ENCODE peak calls at places on chromosomes 4 and X, in seven cellular contexts. P is SK-N-SH, S is K562, J is HCT116, I is H1, U is HepG2, C is GM12878. H is an unnamed sample.

GRCh38 chr4:66123195-66123594 is 452.9 kb upstream of the EPHA5 start:
- DNase-seq in P (no peak), S (no peak), J (no peak), I (no peak), U (no peak), C (no peak), H (no peak)

GRCh38 chr4:40718571-40718970 is 31.2 kb upstream of the NSUN7 start:
- DNase-seq in P (no peak), S (no peak), J (no peak), I (no peak), U (no peak), C (no peak), H (no peak)

GRCh38 chr4:126954537-126955291 is 678.0 kb upstream of the INTU start:
- DNase-seq in P (no peak), S (peak; percentile 41), J (no peak), I (no peak), U (no peak), C (no peak), H (no peak)

GRCh38 chrX:109914114-109914849 is 88.6 kb upstream of the TMEM164 start:
- DNase-seq in P (no peak), S (no peak), J (no peak), I (no peak), U (no peak), C (no peak), H (no peak)

GRCh38 chr4:145909331-145909730 is 29.3 kb downstream of the ZNF827 start:
- DNase-seq in P (peak; percentile 20), S (peak; percentile 55), J (no peak), I (peak; percentile 13), U (no peak), C (no peak), H (peak; percentile 63)

GRCh38 chr4:113094802-113095201 is 45.3 kb downstream of the ANK2 start:
- DNase-seq in P (peak; percentile 37), S (peak; percentile 16), J (peak; percentile 19), I (no peak), U (no peak), C (no peak), H (no peak)

GRCh38 chrX:98379134-98379533 is 1495.4 kb downstream of the RPA4 start:
- DNase-seq in P (no peak), S (no peak), J (no peak), I (no peak), U (peak; percentile 0), C (no peak), H (no peak)

GRCh38 chr4:146134761-146135160 is 40.8 kb upstream of the LSM6 start:
- DNase-seq in P (peak; percentile 18), S (no peak), J (no peak), I (no peak), U (no peak), C (no peak), H (peak; percentile 26)

GRCh38 chr4:13248621-13249298 is 235.4 kb downstream of the RAB28 start:
- DNase-seq in P (peak; percentile 1), S (no peak), J (peak; percentile 8), I (no peak), U (peak; percentile 13), C (no peak), H (peak; percentile 13)

GRCh38 chr4:102627831-102628523 is 126.8 kb downstream of the NFKB1 start:
- DNase-seq in P (no peak), S (no peak), J (peak; percentile 22), I (no peak), U (no peak), C (no peak), H (no peak)

GRCh38 chr4:119034276-119035008 is 101.2 kb upstream of the MYOZ2 start:
- DNase-seq in P (no peak), S (no peak), J (no peak), I (no peak), U (no peak), C (no peak), H (peak; percentile 16)

GRCh38 chrX:2897311-2897689 is 31.8 kb downstream of the ARSD start:
- DNase-seq in P (no peak), S (no peak), J (no peak), I (no peak), U (no peak), C (no peak), H (no peak)

GRCh38 chr4:137510866-137511265 is 21.4 kb downstream of the PCDH18 start:
- DNase-seq in P (no peak), S (no peak), J (peak; percentile 62), I (no peak), U (no peak), C (no peak), H (no peak)

GRCh38 chr4:47831026-47831689 is 6.7 kb downstream of the CORIN start:
- DNase-seq in P (no peak), S (no peak), J (no peak), I (no peak), U (no peak), C (no peak), H (peak; percentile 5)

GRCh38 chr4:52968696-52969095 is 106.6 kb downstream of the RASL11B start:
- DNase-seq in P (no peak), S (no peak), J (no peak), I (no peak), U (no peak), C (no peak), H (no peak)

GRCh38 chrX:22060451-22060940 is 28.4 kb downstream of the PHEX start:
- DNase-seq in P (no peak), S (no peak), J (no peak), I (no peak), U (no peak), C (no peak), H (no peak)

GRCh38 chr4:89813197-89813596 is 23.8 kb downstream of the SNCA start:
- DNase-seq in P (no peak), S (no peak), J (no peak), I (no peak), U (no peak), C (no peak), H (no peak)

GRCh38 chr4:104519588-104519987 is 24.9 kb upstream of the CXXC4 start:
- DNase-seq in P (no peak), S (no peak), J (no peak), I (no peak), U (no peak), C (peak; percentile 28), H (no peak)

GRCh38 chrX:149312097-149312496 is 193.0 kb downstream of the IDS start:
- DNase-seq in P (no peak), S (no peak), J (no peak), I (no peak), U (no peak), C (no peak), H (no peak)

GRCh38 chrX:149314031-149314430 is 191.1 kb downstream of the IDS start:
- DNase-seq in P (no peak), S (no peak), J (no peak), I (no peak), U (no peak), C (no peak), H (no peak)

GRCh38 chrX:149312936-149313432 is 192.1 kb downstream of the IDS start:
- DNase-seq in P (no peak), S (no peak), J (no peak), I (no peak), U (no peak), C (no peak), H (no peak)
- TF ChIP-seq JUND in P (no peak), S (no peak), J (no peak), I (no peak), U (no peak), C (no peak), H (no peak)

DNA sequence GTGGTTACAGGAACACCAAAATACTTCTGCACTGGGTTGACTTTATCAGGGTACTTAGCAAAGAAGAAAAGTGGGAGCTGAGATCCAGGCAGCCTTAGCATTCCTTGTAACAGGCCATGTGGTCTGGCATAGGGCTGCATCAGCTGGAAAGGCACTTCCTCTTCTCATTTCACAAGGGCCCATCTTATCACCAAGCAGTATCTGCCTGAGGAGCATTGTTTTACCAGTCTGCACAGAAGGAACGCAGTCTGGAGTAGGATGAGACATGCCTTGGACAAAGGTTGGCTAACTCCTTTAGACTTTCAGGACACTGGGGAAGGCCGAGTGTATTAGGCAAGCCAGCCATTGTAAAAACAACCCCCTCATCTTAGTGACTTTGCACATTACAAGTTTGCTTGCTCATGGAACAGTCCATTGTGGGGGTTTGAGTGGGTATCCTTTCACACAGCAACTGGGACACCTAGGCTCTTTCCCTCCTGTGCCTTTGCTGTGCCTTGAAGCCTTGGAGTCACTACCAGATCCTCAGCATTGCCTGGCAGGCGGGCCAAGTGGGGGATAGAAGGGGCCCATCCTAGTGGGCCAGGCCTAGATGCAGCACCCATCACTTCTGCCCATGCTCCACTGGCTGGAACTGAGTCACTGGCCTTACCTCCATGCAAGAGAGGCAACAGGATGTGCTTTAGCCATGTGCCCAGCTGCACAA is 4.6 kb downstream of the SUV39H1 start:
- DNase-seq in P (no peak), S (no peak), J (no peak), I (no peak), U (no peak), C (no peak), H (no peak)
- TF ChIP-seq JUND in P (no peak), S (no peak), J (no peak), I (no peak), U (no peak), C (no peak), H (no peak)

GRCh38 chr4:169109276-169109675 is 99.2 kb upstream of the CBR4 start:
- DNase-seq in P (no peak), S (no peak), J (no peak), I (no peak), U (no peak), C (no peak), H (no peak)
- TF ChIP-seq JUND in P (no peak), S (no peak), J (no peak), I (no peak), U (no peak), C (no peak), H (no peak)

GRCh38 chr4:121408-122084 is 2.8 kb upstream of the ZNF718 start:
- DNase-seq in P (no peak), S (no peak), J (no peak), I (no peak), U (no peak), C (no peak), H (no peak)

GRCh38 chr4:124275-125081 is at the start of gene ZNF718:
- DNase-seq in P (peak; percentile 77), S (peak; percentile 90), J (no peak), I (peak; percentile 92), U (no peak), C (peak; percentile 95), H (peak; percentile 97)

GRCh38 chr4:120616-121015 is 3.7 kb upstream of the ZNF718 start:
- DNase-seq in P (no peak), S (no peak), J (no peak), I (no peak), U (no peak), C (no peak), H (no peak)

GRCh38 chr4:125833-126232 is 1.5 kb downstream of the ZNF718 start:
- DNase-seq in P (no peak), S (no peak), J (no peak), I (no peak), U (no peak), C (no peak), H (no peak)

DNA sequence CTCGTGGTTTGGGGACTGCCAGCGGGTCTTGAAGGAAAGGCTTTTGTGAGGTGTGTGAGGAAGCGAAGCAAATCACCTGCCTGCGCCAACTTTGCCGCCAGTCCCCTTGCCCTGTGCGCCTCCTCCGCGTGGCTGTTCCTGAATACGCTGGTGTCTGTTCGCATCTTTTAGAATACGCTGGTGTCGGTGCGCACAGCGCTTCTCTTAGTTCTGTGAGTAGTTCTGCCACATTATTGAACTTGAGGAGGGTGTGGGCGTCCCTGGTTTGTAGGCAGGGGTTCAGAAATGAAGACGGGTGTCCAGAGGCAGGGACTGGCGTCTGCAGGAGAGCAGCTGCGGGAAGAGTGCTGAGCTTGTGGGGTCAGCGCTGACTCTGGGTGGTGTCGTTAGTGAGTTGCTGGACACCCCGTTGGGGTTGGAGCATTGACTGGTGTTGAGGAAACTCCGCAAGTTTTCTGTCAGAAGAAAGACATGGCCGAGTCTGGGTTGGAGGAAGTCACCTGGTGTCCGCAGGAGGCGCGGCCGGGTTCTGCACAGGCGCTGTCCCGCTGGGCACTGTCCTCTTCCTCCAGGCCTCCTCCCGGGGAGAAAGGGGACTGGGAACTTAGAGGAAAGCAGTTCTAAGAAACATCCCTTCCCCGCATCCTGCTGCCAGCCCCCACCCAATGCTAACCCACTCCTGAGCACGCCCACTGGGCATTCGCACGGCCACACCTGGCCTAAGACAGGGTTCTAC is 952 bp downstream of the ZNF718 start:
- DNase-seq in P (no peak), S (peak; percentile 32), J (no peak), I (no peak), U (no peak), C (no peak), H (peak; percentile 49)
- TF ChIP-seq JUND in P (no peak), S (no peak), J (no peak), I (no peak), U (no peak), C (no peak), H (no peak)